ENCODE peak calls at places on chromosomes 5 and 9, in eight cellular contexts. R is choroid plexus epithelial cell, E is astrocyte of the spinal cord, S is transverse colon, U is foreskin fibroblast, P is cardiac muscle cell, I is body of pancreas, J is epithelial cell of proximal tubule. L is an unnamed sample.

GRCh38 chr9:100111235-100111634 is 12.2 kb downstream of the INVS start:
- DNase-seq in R (peak), E (peak), S (peak), U (peak), P (peak), I (peak), J (peak), L (peak)

GRCh38 chr9:134408939-134409737 is 82.9 kb downstream of the RXRA start:
- DNase-seq in R (no peak), E (no peak), S (no peak), U (no peak), P (no peak), I (no peak), J (no peak), L (no peak)

GRCh38 chr9:14395300-14396082 is 81.5 kb upstream of the NFIB start:
- DNase-seq in R (no peak), E (no peak), S (no peak), U (no peak), P (no peak), I (no peak), J (no peak), L (no peak)

GRCh38 chr5:44332360-44332971 is 56.8 kb downstream of the FGF10 start:
- DNase-seq in R (peak), E (peak), S (no peak), U (peak), P (peak), I (no peak), J (peak), L (peak)

GRCh38 chr9:8826281-8826680 is 1026.7 kb upstream of the DMAC1 start:
- DNase-seq in R (no peak), E (no peak), S (no peak), U (no peak), P (no peak), I (no peak), J (no peak), L (no peak)

GRCh38 chr9:115202960-115203751 is 85.2 kb upstream of the TNC start:
- DNase-seq in R (peak), E (peak), S (peak), U (peak), P (no peak), I (no peak), J (no peak), L (peak)

GRCh38 chr5:171363846-171364245 is 23.8 kb upstream of the NPM1 start:
- DNase-seq in R (no peak), E (no peak), S (no peak), U (no peak), P (no peak), I (no peak), J (no peak), L (no peak)

GRCh38 chr9:119088002-119088401 is 281.2 kb downstream of the BRINP1 start:
- DNase-seq in R (no peak), E (no peak), S (no peak), U (no peak), P (no peak), I (no peak), J (no peak), L (no peak)

GRCh38 chr5:139271201-139272027 is 22.1 kb upstream of the MATR3 start:
- DNase-seq in R (peak), E (peak), S (no peak), U (peak), P (no peak), I (no peak), J (peak), L (peak)

GRCh38 chr5:13658761-13659160 is 285.7 kb downstream of the DNAH5 start:
- DNase-seq in R (no peak), E (no peak), S (no peak), U (no peak), P (no peak), I (no peak), J (no peak), L (no peak)

GRCh38 chr9:70411141-70411929 is 3.1 kb downstream of the KLF9 start:
- DNase-seq in R (peak), E (peak), S (peak), U (peak), P (peak), I (peak), J (no peak), L (peak)

GRCh38 chr9:88378317-88378716 is 9.9 kb upstream of the SPIN1 start:
- DNase-seq in R (peak), E (peak), S (no peak), U (no peak), P (no peak), I (no peak), J (no peak), L (peak)

GRCh38 chr9:78575041-78575440 is 278.1 kb downstream of the PSAT1 start:
- DNase-seq in R (no peak), E (no peak), S (no peak), U (no peak), P (no peak), I (no peak), J (no peak), L (no peak)

GRCh38 chr5:135456238-135457099 is 4.3 kb upstream of the TIFAB start:
- DNase-seq in R (peak), E (peak), S (peak), U (peak), P (no peak), I (no peak), J (no peak), L (peak)

GRCh38 chr5:10626473-10627013 is 62.7 kb downstream of the ANKRD33B start:
- DNase-seq in R (no peak), E (no peak), S (no peak), U (no peak), P (no peak), I (no peak), J (no peak), L (peak)

GRCh38 chr5:174505621-174506020 is 218.8 kb upstream of the MSX2 start:
- DNase-seq in R (peak), E (peak), S (no peak), U (peak), P (no peak), I (no peak), J (peak), L (peak)

GRCh38 chr5:72955143-72955767 is 586 bp upstream of the FCHO2 start:
- DNase-seq in R (peak), E (no peak), S (peak), U (peak), P (no peak), I (peak), J (no peak), L (no peak)

GRCh38 chr9:122134822-122135528 is 24.6 kb downstream of the NDUFA8 start:
- DNase-seq in R (no peak), E (peak), S (no peak), U (no peak), P (no peak), I (no peak), J (no peak), L (no peak)

GRCh38 chr5:180598316-180598701 is 7.0 kb upstream of the SCGB3A1 start:
- DNase-seq in R (no peak), E (no peak), S (no peak), U (no peak), P (no peak), I (no peak), J (no peak), L (no peak)

GRCh38 chr5:107543868-107544267 is 126.9 kb downstream of the EFNA5 start:
- DNase-seq in R (no peak), E (no peak), S (no peak), U (no peak), P (no peak), I (no peak), J (no peak), L (no peak)

GRCh38 chr5:154384480-154385235 is 61.1 kb upstream of the SAP30L start:
- DNase-seq in R (no peak), E (no peak), S (peak), U (no peak), P (no peak), I (no peak), J (peak), L (no peak)

GRCh38 chr9:137402752-137403151 is 20.2 kb downstream of the EXD3 start:
- DNase-seq in R (no peak), E (no peak), S (no peak), U (no peak), P (no peak), I (no peak), J (no peak), L (no peak)

GRCh38 chr9:97473717-97474116 is 27.7 kb upstream of the TMOD1 start:
- DNase-seq in R (no peak), E (no peak), S (no peak), U (no peak), P (no peak), I (no peak), J (no peak), L (peak)

GRCh38 chr5:163596536-163596935 is 91.1 kb downstream of the MAT2B start:
- DNase-seq in R (no peak), E (no peak), S (no peak), U (no peak), P (no peak), I (no peak), J (no peak), L (peak)

GRCh38 chr5:160496784-160497183 is 75.1 kb downstream of the PTTG1 start:
- DNase-seq in R (no peak), E (no peak), S (no peak), U (no peak), P (no peak), I (no peak), J (no peak), L (no peak)

GRCh38 chr5:74581988-74582365 is 58.6 kb downstream of the ENC1 start:
- DNase-seq in R (no peak), E (peak), S (peak), U (no peak), P (no peak), I (no peak), J (no peak), L (no peak)

GRCh38 chr9:27367175-27367798 is 70.3 kb upstream of the EQTN start:
- DNase-seq in R (no peak), E (no peak), S (no peak), U (no peak), P (no peak), I (no peak), J (no peak), L (peak)

GRCh38 chr5:13660072-13660471 is 284.4 kb downstream of the DNAH5 start:
- DNase-seq in R (peak), E (peak), S (no peak), U (no peak), P (no peak), I (no peak), J (no peak), L (no peak)

GRCh38 chr5:172178301-172179031 is 9.6 kb downstream of the STK10 start:
- DNase-seq in R (no peak), E (no peak), S (no peak), U (no peak), P (no peak), I (no peak), J (no peak), L (no peak)

GRCh38 chr9:84778537-84778936 is 109.0 kb downstream of the NTRK2 start:
- DNase-seq in R (no peak), E (no peak), S (no peak), U (no peak), P (no peak), I (no peak), J (no peak), L (no peak)

GRCh38 chr9:84780385-84780784 is 110.9 kb downstream of the NTRK2 start:
- DNase-seq in R (no peak), E (no peak), S (no peak), U (no peak), P (no peak), I (no peak), J (no peak), L (no peak)

GRCh38 chr9:84781431-84781830 is 111.9 kb downstream of the NTRK2 start:
- DNase-seq in R (peak), E (peak), S (no peak), U (no peak), P (peak), I (no peak), J (no peak), L (no peak)

GRCh38 chr9:84782228-84782866 is 112.8 kb downstream of the NTRK2 start:
- DNase-seq in R (no peak), E (peak), S (no peak), U (no peak), P (no peak), I (no peak), J (no peak), L (no peak)

GRCh38 chr9:84779892-84780291 is 110.4 kb downstream of the NTRK2 start:
- DNase-seq in R (no peak), E (no peak), S (no peak), U (no peak), P (no peak), I (no peak), J (no peak), L (no peak)
- H3K4me3 ChIP-seq in R (no peak), E (no peak), S (no peak), U (no peak), P (no peak), I (no peak), J (no peak), L (no peak)

GRCh38 chr5:32197032-32197431 is 22.9 kb upstream of the GOLPH3 start:
- DNase-seq in R (no peak), E (no peak), S (no peak), U (no peak), P (no peak), I (no peak), J (no peak), L (no peak)
- TF ChIP-seq CTCF in R (no peak), E (no peak), S (no peak), U (no peak), P (no peak), I (no peak), J (no peak), L (no peak)

DNA sequence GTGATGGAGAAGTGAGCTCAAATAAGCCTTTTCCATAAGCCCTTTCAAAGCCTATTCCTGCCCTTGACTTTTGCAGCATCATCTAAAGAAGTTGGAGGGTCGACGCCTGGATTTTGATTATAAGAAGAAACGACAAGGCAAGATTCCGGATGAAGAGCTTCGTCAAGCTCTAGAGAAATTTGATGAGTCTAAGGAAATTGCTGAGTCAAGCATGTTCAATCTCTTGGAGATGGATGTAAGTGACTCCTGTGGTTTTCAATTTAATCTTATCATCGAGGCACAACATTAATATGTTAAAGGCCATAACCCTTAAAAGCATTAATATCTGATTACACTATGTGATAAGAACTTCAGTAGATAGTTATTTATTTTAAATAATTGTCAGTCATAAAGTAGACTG is 210.4 kb downstream of the SH3GL2 start:
- DNase-seq in R (no peak), E (no peak), S (no peak), U (no peak), P (no peak), I (no peak), J (no peak), L (no peak)
- H3K4me3 ChIP-seq in R (no peak), E (no peak), S (no peak), U (no peak), P (no peak), I (no peak), J (no peak), L (no peak)

GRCh38 chr5:168291961-168292782 is 727 bp downstream of the WWC1 start:
- DNase-seq in R (no peak), E (no peak), S (peak), U (peak), P (no peak), I (peak), J (no peak), L (no peak)

GRCh38 chr5:168290902-168291280 is 554 bp upstream of the WWC1 start:
- DNase-seq in R (no peak), E (no peak), S (no peak), U (no peak), P (no peak), I (no peak), J (no peak), L (no peak)

GRCh38 chr5:168292783-168293696 is 1.6 kb downstream of the WWC1 start:
- DNase-seq in R (no peak), E (no peak), S (no peak), U (no peak), P (no peak), I (no peak), J (no peak), L (no peak)

GRCh38 chr5:168288349-168289245 is 2.8 kb upstream of the WWC1 start:
- DNase-seq in R (no peak), E (no peak), S (peak), U (no peak), P (no peak), I (peak), J (peak), L (no peak)

GRCh38 chr5:168291281-168291960 is at the start of gene WWC1:
- DNase-seq in R (peak), E (no peak), S (peak), U (peak), P (peak), I (peak), J (no peak), L (peak)
- TF ChIP-seq CTCF in R (no peak), E (peak), S (peak), U (peak), P (peak), I (peak), J (peak), L (no peak)

GRCh38 chr5:109788596-109788995 is 98.9 kb downstream of the MAN2A1 start:
- DNase-seq in R (no peak), E (no peak), S (no peak), U (no peak), P (no peak), I (no peak), J (no peak), L (no peak)
- H3K4me3 ChIP-seq in R (no peak), E (no peak), S (no peak), U (no peak), P (no peak), I (no peak), J (no peak), L (no peak)

GRCh38 chr5:61202213-61202612 is 39.9 kb upstream of the SMIM15 start:
- DNase-seq in R (no peak), E (no peak), S (no peak), U (no peak), P (no peak), I (no peak), J (no peak), L (peak)

GRCh38 chr5:61205013-61205412 is 42.7 kb upstream of the SMIM15 start:
- DNase-seq in R (no peak), E (no peak), S (no peak), U (no peak), P (no peak), I (no peak), J (no peak), L (no peak)

GRCh38 chr5:61207884-61208283 is 45.6 kb upstream of the SMIM15 start:
- DNase-seq in R (no peak), E (no peak), S (no peak), U (no peak), P (no peak), I (no peak), J (no peak), L (no peak)
- TF ChIP-seq CTCF in R (no peak), E (no peak), S (no peak), U (no peak), P (no peak), I (no peak), J (no peak), L (no peak)

DNA sequence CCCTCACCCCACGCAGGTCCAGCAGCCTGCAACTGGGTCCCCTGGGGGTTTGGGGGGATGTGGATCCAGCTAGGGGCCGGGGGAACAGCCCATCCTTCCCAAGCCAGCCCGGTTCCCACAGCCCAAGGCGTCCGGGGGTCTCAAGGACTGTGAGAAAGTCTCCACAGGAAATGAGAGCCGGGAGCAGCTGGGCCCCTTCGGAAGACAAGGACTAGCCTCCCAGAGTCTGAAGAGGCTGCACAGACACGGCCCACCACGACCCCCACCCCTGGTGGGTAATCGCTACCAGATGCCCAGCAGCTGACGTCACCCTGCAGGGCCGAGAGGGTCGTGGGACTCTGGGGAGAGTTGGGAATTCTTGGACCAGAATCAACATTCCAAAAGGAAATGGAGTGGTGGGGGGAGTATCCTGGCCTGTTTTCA is 10.5 kb downstream of the SH2D3C start:
- DNase-seq in R (no peak), E (peak), S (no peak), U (no peak), P (no peak), I (no peak), J (no peak), L (peak)
- H3K4me3 ChIP-seq in R (no peak), E (no peak), S (no peak), U (no peak), P (no peak), I (no peak), J (no peak), L (no peak)

DNA sequence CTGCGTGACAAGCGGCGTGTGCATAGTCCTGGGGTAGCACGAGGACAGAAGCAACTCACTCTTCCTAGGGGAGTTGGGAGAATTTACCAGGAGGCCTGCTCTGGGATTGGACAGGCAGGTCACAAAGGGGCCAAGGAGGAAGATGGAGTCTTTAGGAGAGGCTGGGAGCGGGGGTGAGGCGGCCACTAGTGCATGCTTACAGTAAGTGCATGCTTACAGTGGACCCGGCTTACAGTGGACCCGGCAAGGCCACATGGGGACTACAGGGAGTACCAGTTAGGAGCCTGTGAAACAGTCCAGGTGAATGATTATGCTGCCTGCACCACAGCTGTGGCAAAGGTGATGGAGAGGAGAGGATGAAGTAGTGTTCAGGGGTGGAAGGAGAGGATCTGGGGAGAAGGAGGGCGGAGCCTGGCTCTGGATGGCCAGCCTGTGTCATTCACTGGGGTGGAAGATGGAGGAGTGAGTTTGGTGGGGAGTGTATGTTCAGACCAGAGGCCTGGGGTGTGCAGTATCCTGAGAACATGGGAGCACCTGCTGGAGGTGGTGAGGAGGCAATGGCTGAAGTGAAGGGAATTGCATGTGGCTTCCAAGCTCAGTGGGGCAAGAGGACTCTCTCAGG is 78.7 kb downstream of the CRB2 start:
- DNase-seq in R (peak), E (no peak), S (no peak), U (no peak), P (peak), I (no peak), J (no peak), L (no peak)
- TF ChIP-seq CTCF in R (peak), E (peak), S (no peak), U (peak), P (no peak), I (no peak), J (no peak), L (no peak)